ENCODE peak calls at places on chromosomes 12 and 14, in seven cellular contexts. F is mesothelial cell of epicardium, V is right lobe of liver, Q is OCI-LY7, I is A549, B is PC-9, O is GM06990. N is an unnamed sample.

GRCh38 chr12:6360080-6360571 is 15.2 kb downstream of the SCNN1A start:
- DNase-seq in F (no peak), V (peak; percentile 92), Q (peak; percentile 86), I (no peak), B (no peak), O (no peak), N (no peak)

GRCh38 chr12:55698241-55698955 is 9.3 kb downstream of the ITGA7 start:
- DNase-seq in F (no peak), V (peak; percentile 42), Q (no peak), I (no peak), B (no peak), O (no peak), N (no peak)

GRCh38 chr12:50505386-50505827 is 622 bp downstream of the DIP2B start:
- DNase-seq in F (peak; percentile 39), V (peak; percentile 53), Q (peak; percentile 48), I (no peak), B (no peak), O (no peak), N (peak; percentile 29)

GRCh38 chr14:89619616-89620273 is 202.7 kb upstream of the FOXN3 start:
- DNase-seq in F (no peak), V (no peak), Q (peak; percentile 7), I (no peak), B (no peak), O (no peak), N (no peak)

GRCh38 chr12:22286569-22286968 is 47.9 kb downstream of the ST8SIA1 start:
- DNase-seq in F (no peak), V (no peak), Q (no peak), I (no peak), B (no peak), O (no peak), N (no peak)

GRCh38 chr12:52003591-52003990 is 3.2 kb upstream of the TAMALIN start:
- DNase-seq in F (no peak), V (no peak), Q (no peak), I (no peak), B (no peak), O (no peak), N (no peak)

GRCh38 chr12:115451785-115452736 is 768.1 kb upstream of the TBX3 start:
- DNase-seq in F (peak; percentile 76), V (no peak), Q (no peak), I (peak; percentile 18), B (no peak), O (peak; percentile 39), N (no peak)

GRCh38 chr12:16258963-16259362 is 18.5 kb downstream of the SLC15A5 start:
- DNase-seq in F (no peak), V (no peak), Q (no peak), I (no peak), B (no peak), O (no peak), N (no peak)

GRCh38 chr14:72657214-72657921 is 236.5 kb downstream of the DPF3 start:
- DNase-seq in F (no peak), V (no peak), Q (no peak), I (no peak), B (no peak), O (no peak), N (no peak)

GRCh38 chr14:75204106-75204505 is 27.7 kb upstream of the TMED10 start:
- DNase-seq in F (no peak), V (no peak), Q (no peak), I (no peak), B (peak; percentile 75), O (no peak), N (no peak)

GRCh38 chr12:91685917-91686316 is 459.7 kb downstream of the BTG1 start:
- DNase-seq in F (no peak), V (no peak), Q (no peak), I (peak; percentile 10), B (no peak), O (no peak), N (no peak)

GRCh38 chr12:62684586-62685295 is 218.1 kb downstream of the MON2 start:
- DNase-seq in F (no peak), V (no peak), Q (no peak), I (no peak), B (no peak), O (no peak), N (peak; percentile 36)

GRCh38 chr12:54324617-54325441 is at the start of gene COPZ1:
- DNase-seq in F (peak; percentile 90), V (peak; percentile 96), Q (peak; percentile 99), I (peak; percentile 98), B (peak; percentile 100), O (peak; percentile 90), N (peak; percentile 97)

DNA sequence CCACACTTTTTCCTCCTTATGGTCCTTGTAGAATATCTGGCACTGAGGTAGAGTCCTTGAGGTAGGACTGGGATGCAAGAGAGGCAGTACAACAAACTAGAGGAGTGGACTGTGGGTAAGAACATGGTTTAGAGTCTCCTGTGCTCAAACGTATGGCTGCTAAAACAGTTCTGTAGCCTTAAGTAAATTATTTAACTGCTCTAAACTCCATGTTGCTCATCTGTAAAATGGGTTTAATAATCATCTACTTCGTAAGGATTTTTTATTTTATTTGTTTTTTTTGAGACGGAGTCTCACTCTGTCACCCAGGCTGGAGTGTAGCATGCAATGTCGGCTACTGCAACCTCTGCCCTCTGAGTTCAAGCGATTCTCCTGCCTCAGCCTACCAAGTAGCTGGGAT is 3.6 kb upstream of the COPZ1 start:
- DNase-seq in F (no peak), V (no peak), Q (no peak), I (no peak), B (no peak), O (no peak), N (no peak)
- TF ChIP-seq CTCF in F (no peak), V (no peak), Q (no peak), I (no peak), B (no peak), O (no peak), N (no peak)

GRCh38 chr12:20549115-20549719 is 145.9 kb upstream of the SLCO1C1 start:
- DNase-seq in F (peak; percentile 43), V (no peak), Q (no peak), I (peak; percentile 30), B (no peak), O (no peak), N (no peak)
- TF ChIP-seq CTCF in F (peak; percentile 46), V (peak; percentile 40), Q (peak; percentile 69), I (peak; percentile 70), B (peak; percentile 46), O (peak; percentile 26), N (peak; percentile 8)

GRCh38 chr12:44873898-44874297 is 2.2 kb downstream of the NELL2 start:
- DNase-seq in F (no peak), V (no peak), Q (peak; percentile 41), I (no peak), B (no peak), O (no peak), N (no peak)

GRCh38 chr12:44875417-44875953 is 630 bp downstream of the NELL2 start:
- DNase-seq in F (no peak), V (no peak), Q (peak; percentile 4), I (no peak), B (no peak), O (peak; percentile 3), N (no peak)

GRCh38 chr12:44875954-44876553 is at the start of gene NELL2:
- DNase-seq in F (peak; percentile 47), V (no peak), Q (peak; percentile 24), I (peak; percentile 49), B (no peak), O (peak; percentile 8), N (peak; percentile 36)

GRCh38 chr12:44874981-44875416 is 1.1 kb downstream of the NELL2 start:
- DNase-seq in F (no peak), V (no peak), Q (peak; percentile 18), I (no peak), B (no peak), O (peak; percentile 1), N (no peak)

GRCh38 chr12:44876554-44877275 is 600 bp upstream of the NELL2 start:
- DNase-seq in F (peak; percentile 74), V (no peak), Q (peak; percentile 22), I (peak; percentile 46), B (no peak), O (peak; percentile 24), N (peak; percentile 29)
- TF ChIP-seq CTCF in F (no peak), V (no peak), Q (peak; percentile 6), I (no peak), B (no peak), O (peak; percentile 39), N (no peak)

DNA sequence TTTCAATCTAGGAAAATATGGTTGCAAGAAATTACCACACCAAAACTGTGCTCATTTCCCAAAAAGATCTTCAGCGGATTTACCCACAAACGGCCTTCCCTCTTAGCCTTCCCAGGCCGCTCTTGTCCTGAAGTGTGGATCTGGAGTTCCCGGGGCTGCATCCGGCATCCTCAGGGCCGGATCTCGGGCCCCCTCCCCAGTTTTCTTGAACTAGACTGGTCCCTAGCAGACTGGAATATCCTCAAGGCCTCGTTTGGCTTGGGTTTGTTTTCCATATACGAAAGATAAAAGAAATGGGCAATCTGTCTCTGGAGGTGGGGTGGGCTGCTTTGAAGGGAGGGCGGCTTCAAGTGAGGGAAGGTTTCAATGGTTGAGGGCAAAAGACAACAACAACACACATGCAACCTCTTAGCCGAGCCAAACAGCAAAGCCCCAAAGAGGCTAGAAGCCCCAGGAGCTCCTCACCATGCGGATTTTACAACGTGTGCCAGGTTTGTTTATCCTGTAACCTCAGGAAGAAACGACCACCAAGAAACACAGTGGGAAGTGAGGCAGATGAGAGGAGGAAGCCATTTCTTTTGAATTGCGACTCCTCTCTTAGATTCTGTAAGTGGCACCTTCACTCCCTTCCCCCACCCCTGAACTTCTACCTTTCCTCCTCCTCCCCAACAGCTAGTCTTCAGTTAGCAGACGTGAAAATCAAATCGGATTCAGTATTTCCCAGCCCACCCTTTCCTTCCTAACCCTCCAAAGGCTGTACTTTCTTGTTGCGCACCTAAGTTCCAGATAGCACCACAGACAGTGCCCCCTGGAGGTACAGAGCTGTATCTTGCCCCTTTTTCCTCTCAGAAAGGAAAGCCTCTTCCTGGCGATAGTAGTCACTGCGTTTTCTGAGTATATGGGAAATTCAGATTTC is 2.6 kb downstream of the MYF6 start:
- DNase-seq in F (no peak), V (no peak), Q (peak; percentile 22), I (no peak), B (no peak), O (no peak), N (no peak)
- TF ChIP-seq CTCF in F (no peak), V (peak; percentile 28), Q (peak; percentile 81), I (no peak), B (peak; percentile 50), O (peak; percentile 34), N (no peak)

DNA sequence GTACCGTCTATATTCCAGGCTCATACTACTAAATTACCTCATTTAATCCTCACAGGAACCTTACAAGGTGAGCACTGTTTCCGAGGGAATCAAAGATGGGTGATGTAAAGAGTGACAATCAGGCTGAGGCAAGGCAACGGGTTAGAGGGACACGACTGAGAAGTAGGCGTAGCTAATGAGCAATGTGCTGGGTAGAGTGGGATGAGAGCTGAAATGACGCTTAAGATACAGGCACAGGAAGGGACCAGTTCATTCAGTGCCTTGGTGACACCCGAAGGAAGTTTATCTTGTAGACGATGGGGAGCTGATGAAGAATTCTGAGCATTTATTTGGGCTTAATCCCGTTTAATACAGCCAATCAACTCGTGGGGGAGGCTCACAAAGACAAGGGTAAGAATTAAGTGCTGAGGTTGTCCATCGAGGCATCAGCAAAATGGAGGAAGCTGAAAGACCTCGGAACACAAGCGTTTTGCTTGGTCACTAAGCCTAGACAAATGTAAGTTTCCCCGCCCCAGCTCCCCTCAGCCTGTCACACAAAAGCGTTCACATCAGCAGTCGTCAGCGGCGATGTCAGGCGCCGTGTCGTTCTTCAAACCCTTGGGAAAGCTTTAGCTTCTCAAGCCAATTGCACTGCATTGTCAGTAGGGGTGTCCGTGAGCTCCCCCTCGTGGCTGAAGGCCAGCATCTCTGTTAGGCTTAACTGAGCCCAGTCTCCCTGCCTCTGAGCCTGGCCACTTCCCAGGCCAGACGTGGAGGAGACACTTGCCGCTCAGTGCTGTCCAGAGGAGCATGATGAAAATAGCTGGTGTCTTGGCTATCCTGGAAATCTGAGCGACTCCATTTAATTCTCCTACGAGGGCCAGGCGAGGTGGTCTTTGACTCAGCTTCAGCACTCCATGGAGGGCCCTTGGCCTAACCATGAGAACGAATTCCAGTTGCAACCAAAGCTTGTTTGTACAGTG is 288.5 kb upstream of the G2E3 start:
- DNase-seq in F (peak; percentile 88), V (peak; percentile 86), Q (peak; percentile 53), I (peak; percentile 41), B (peak; percentile 33), O (peak; percentile 36), N (peak; percentile 81)
- TF ChIP-seq CTCF in F (peak; percentile 71), V (peak; percentile 91), Q (peak; percentile 79), I (peak; percentile 68), B (peak; percentile 72), O (peak; percentile 96), N (peak; percentile 40)

N was measured in lung.